ENCODE peak calls at places on chromosome 1, in five cellular contexts. One of them, this sample, is unnamed.

GRCh38 chr1:57198912-57199311 is 224.9 kb downstream of the DAB1 start:
- DNase-seq in foreskin keratinocyte: no peak
- DNase-seq in kidney epithelial cell: no peak
- DNase-seq in ascending aorta: no peak
- DNase-seq in heart right ventricle: no peak
- DNase-seq in this sample: no peak

GRCh38 chr1:13930151-13930550 is 230.2 kb downstream of the PRDM2 start:
- DNase-seq in ascending aorta: no peak
- DNase-seq in foreskin keratinocyte: peak; percentile 6
- DNase-seq in heart right ventricle: no peak
- DNase-seq in kidney epithelial cell: no peak
- DNase-seq in this sample: no peak

GRCh38 chr1:77899647-77900320 is 11.4 kb downstream of the NEXN start:
- DNase-seq in foreskin keratinocyte: no peak
- DNase-seq in heart right ventricle: no peak
- DNase-seq in ascending aorta: no peak
- DNase-seq in kidney epithelial cell: no peak
- DNase-seq in this sample: no peak

GRCh38 chr1:17520473-17521319 is 18.8 kb upstream of the ARHGEF10L start:
- DNase-seq in kidney epithelial cell: no peak
- DNase-seq in heart right ventricle: no peak
- DNase-seq in ascending aorta: no peak
- DNase-seq in foreskin keratinocyte: no peak
- DNase-seq in this sample: no peak

GRCh38 chr1:204520834-204521709 is 4.9 kb downstream of the MDM4 start:
- DNase-seq in kidney epithelial cell: peak; percentile 89
- DNase-seq in foreskin keratinocyte: peak; percentile 72
- DNase-seq in heart right ventricle: no peak
- DNase-seq in ascending aorta: no peak
- DNase-seq in this sample: no peak

GRCh38 chr1:80918365-80918764 is 882.4 kb upstream of the ADGRL2 start:
- DNase-seq in heart right ventricle: no peak
- DNase-seq in ascending aorta: no peak
- DNase-seq in kidney epithelial cell: no peak
- DNase-seq in foreskin keratinocyte: no peak
- DNase-seq in this sample: no peak

GRCh38 chr1:159779403-159779851 is 1.3 kb upstream of the DUSP23 start:
- DNase-seq in heart right ventricle: no peak
- DNase-seq in foreskin keratinocyte: peak; percentile 32
- DNase-seq in kidney epithelial cell: no peak
- DNase-seq in ascending aorta: no peak
- DNase-seq in this sample: no peak

GRCh38 chr1:200429221-200429751 is 19.4 kb upstream of the ZNF281 start:
- DNase-seq in ascending aorta: no peak
- DNase-seq in foreskin keratinocyte: no peak
- DNase-seq in heart right ventricle: no peak
- DNase-seq in kidney epithelial cell: no peak
- DNase-seq in this sample: no peak

GRCh38 chr1:227388214-227388613 is 69.9 kb upstream of the CDC42BPA start:
- DNase-seq in heart right ventricle: no peak
- DNase-seq in kidney epithelial cell: no peak
- DNase-seq in ascending aorta: no peak
- DNase-seq in foreskin keratinocyte: no peak
- DNase-seq in this sample: no peak

GRCh38 chr1:220825819-220826551 is 39.3 kb downstream of the MTARC1 start:
- DNase-seq in heart right ventricle: no peak
- DNase-seq in foreskin keratinocyte: no peak
- DNase-seq in ascending aorta: no peak
- DNase-seq in kidney epithelial cell: no peak
- DNase-seq in this sample: no peak

GRCh38 chr1:36307601-36308330 is 1.6 kb downstream of the SH3D21 start:
- DNase-seq in foreskin keratinocyte: no peak
- DNase-seq in ascending aorta: no peak
- DNase-seq in heart right ventricle: no peak
- DNase-seq in kidney epithelial cell: no peak
- DNase-seq in this sample: no peak

GRCh38 chr1:200247513-200247912 is 162.3 kb downstream of the ZNF281 start:
- DNase-seq in foreskin keratinocyte: no peak
- DNase-seq in heart right ventricle: no peak
- DNase-seq in ascending aorta: no peak
- DNase-seq in kidney epithelial cell: no peak
- DNase-seq in this sample: no peak

GRCh38 chr1:58251415-58252073 is 295.0 kb downstream of the OMA1 start:
- DNase-seq in heart right ventricle: no peak
- DNase-seq in foreskin keratinocyte: no peak
- DNase-seq in kidney epithelial cell: no peak
- DNase-seq in ascending aorta: no peak
- DNase-seq in this sample: no peak

GRCh38 chr1:183841550-183841949 is 36.6 kb downstream of the RGL1 start:
- DNase-seq in foreskin keratinocyte: peak; percentile 60
- DNase-seq in ascending aorta: no peak
- DNase-seq in kidney epithelial cell: no peak
- DNase-seq in heart right ventricle: no peak
- DNase-seq in this sample: no peak

GRCh38 chr1:199226163-199226562 is 587.3 kb downstream of the PTPRC start:
- DNase-seq in heart right ventricle: no peak
- DNase-seq in ascending aorta: no peak
- DNase-seq in foreskin keratinocyte: peak; percentile 75
- DNase-seq in kidney epithelial cell: peak; percentile 21
- DNase-seq in this sample: no peak

GRCh38 chr1:30758785-30759380 is 1.3 kb upstream of the LAPTM5 start:
- DNase-seq in heart right ventricle: no peak
- DNase-seq in ascending aorta: no peak
- DNase-seq in foreskin keratinocyte: peak; percentile 42
- DNase-seq in kidney epithelial cell: no peak
- DNase-seq in this sample: no peak

GRCh38 chr1:150928286-150928685 is 2.1 kb downstream of the SETDB1 start:
- DNase-seq in heart right ventricle: no peak
- DNase-seq in ascending aorta: no peak
- DNase-seq in foreskin keratinocyte: no peak
- DNase-seq in kidney epithelial cell: no peak
- DNase-seq in this sample: no peak

GRCh38 chr1:150922519-150922975 is 3.6 kb upstream of the SETDB1 start:
- DNase-seq in kidney epithelial cell: peak; percentile 75
- DNase-seq in foreskin keratinocyte: peak; percentile 95
- DNase-seq in ascending aorta: no peak
- DNase-seq in heart right ventricle: peak; percentile 63
- DNase-seq in this sample: peak; percentile 60

GRCh38 chr1:150925080-150925479 is 1.1 kb upstream of the SETDB1 start:
- DNase-seq in ascending aorta: no peak
- DNase-seq in heart right ventricle: no peak
- DNase-seq in kidney epithelial cell: no peak
- DNase-seq in foreskin keratinocyte: peak; percentile 3
- DNase-seq in this sample: no peak

GRCh38 chr1:150927629-150928028 is 1.5 kb downstream of the SETDB1 start:
- DNase-seq in kidney epithelial cell: no peak
- DNase-seq in ascending aorta: no peak
- DNase-seq in foreskin keratinocyte: no peak
- DNase-seq in heart right ventricle: no peak
- DNase-seq in this sample: no peak

GRCh38 chr1:150926094-150926741 is at the start of gene SETDB1:
- DNase-seq in kidney epithelial cell: peak; percentile 86
- DNase-seq in foreskin keratinocyte: peak; percentile 93
- DNase-seq in ascending aorta: peak; percentile 81
- DNase-seq in heart right ventricle: peak; percentile 96
- DNase-seq in this sample: peak; percentile 66
- TF ChIP-seq CTCF in kidney epithelial cell: no peak
- TF ChIP-seq CTCF in foreskin keratinocyte: peak; percentile 48
- TF ChIP-seq CTCF in ascending aorta: no peak
- TF ChIP-seq CTCF in heart right ventricle: peak; percentile 9
- TF ChIP-seq CTCF in this sample: no peak

DNA sequence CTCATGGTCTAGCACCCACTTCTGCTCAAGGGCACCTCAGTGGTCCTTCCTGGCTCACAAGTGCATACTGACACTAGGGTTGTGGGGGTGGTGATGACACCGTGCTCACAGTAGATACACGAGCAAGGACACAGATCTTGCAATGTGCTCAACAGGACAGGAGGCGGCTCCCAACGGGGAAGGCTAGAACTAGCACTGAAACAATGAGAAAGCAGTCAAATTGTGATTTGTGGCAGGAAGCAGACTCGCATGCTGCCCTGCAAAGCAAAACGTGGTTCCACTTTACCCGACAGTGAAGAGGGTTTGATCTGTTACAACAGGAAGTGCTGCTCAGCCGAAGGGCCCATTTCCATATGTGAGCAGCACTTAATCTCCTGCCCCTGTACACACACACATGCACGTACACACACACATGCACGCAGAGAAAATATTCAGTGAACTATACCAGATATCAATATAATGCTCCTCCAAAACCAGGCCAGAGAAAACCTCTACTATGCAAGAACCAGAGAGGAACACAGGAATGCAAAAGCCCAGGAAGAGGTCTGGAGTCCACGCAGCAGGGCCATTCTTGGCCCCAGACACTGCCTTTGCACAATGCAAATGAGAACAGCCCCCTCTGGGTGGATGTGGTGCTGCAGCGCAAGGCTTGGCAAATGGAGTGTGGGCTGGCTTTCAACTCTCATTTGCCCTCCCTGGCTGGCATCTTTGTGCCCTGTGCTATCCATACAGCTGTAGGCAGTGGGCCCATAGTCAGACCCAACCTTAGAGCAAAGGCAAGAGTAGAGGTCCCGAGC is 47.1 kb downstream of the KANK4 start:
- DNase-seq in foreskin keratinocyte: no peak
- DNase-seq in ascending aorta: no peak
- DNase-seq in heart right ventricle: no peak
- DNase-seq in kidney epithelial cell: no peak
- DNase-seq in this sample: no peak
- TF ChIP-seq CTCF in foreskin keratinocyte: no peak
- TF ChIP-seq CTCF in ascending aorta: no peak
- TF ChIP-seq CTCF in heart right ventricle: no peak
- TF ChIP-seq CTCF in kidney epithelial cell: no peak
- TF ChIP-seq CTCF in this sample: no peak

GRCh38 chr1:186325239-186325638 is 49.8 kb downstream of the TPR start:
- DNase-seq in foreskin keratinocyte: peak; percentile 6
- DNase-seq in kidney epithelial cell: no peak
- DNase-seq in heart right ventricle: no peak
- DNase-seq in ascending aorta: no peak
- DNase-seq in this sample: no peak

GRCh38 chr1:186327331-186327730 is 47.7 kb downstream of the TPR start:
- DNase-seq in heart right ventricle: no peak
- DNase-seq in kidney epithelial cell: no peak
- DNase-seq in foreskin keratinocyte: no peak
- DNase-seq in ascending aorta: no peak
- DNase-seq in this sample: no peak

GRCh38 chr1:186326009-186326408 is 49.0 kb downstream of the TPR start:
- DNase-seq in foreskin keratinocyte: no peak
- DNase-seq in ascending aorta: no peak
- DNase-seq in heart right ventricle: no peak
- DNase-seq in kidney epithelial cell: no peak
- DNase-seq in this sample: no peak

GRCh38 chr1:186330758-186331157 is 44.3 kb downstream of the TPR start:
- DNase-seq in ascending aorta: no peak
- DNase-seq in kidney epithelial cell: no peak
- DNase-seq in foreskin keratinocyte: no peak
- DNase-seq in heart right ventricle: no peak
- DNase-seq in this sample: no peak
- TF ChIP-seq CTCF in ascending aorta: peak; percentile 14
- TF ChIP-seq CTCF in kidney epithelial cell: peak; percentile 36
- TF ChIP-seq CTCF in foreskin keratinocyte: no peak
- TF ChIP-seq CTCF in heart right ventricle: peak; percentile 34
- TF ChIP-seq CTCF in this sample: no peak

GRCh38 chr1:9316080-9316444 is 23.4 kb downstream of the SPSB1 start:
- DNase-seq in foreskin keratinocyte: no peak
- DNase-seq in heart right ventricle: no peak
- DNase-seq in ascending aorta: no peak
- DNase-seq in kidney epithelial cell: no peak
- DNase-seq in this sample: no peak

GRCh38 chr1:9316512-9316911 is 23.8 kb downstream of the SPSB1 start:
- DNase-seq in ascending aorta: no peak
- DNase-seq in foreskin keratinocyte: no peak
- DNase-seq in kidney epithelial cell: no peak
- DNase-seq in heart right ventricle: no peak
- DNase-seq in this sample: no peak

GRCh38 chr1:9314711-9315379 is 22.2 kb downstream of the SPSB1 start:
- DNase-seq in ascending aorta: no peak
- DNase-seq in foreskin keratinocyte: no peak
- DNase-seq in kidney epithelial cell: no peak
- DNase-seq in heart right ventricle: no peak
- DNase-seq in this sample: no peak

GRCh38 chr1:9314101-9314500 is 21.4 kb downstream of the SPSB1 start:
- DNase-seq in ascending aorta: no peak
- DNase-seq in kidney epithelial cell: no peak
- DNase-seq in foreskin keratinocyte: no peak
- DNase-seq in heart right ventricle: no peak
- DNase-seq in this sample: no peak

GRCh38 chr1:9315411-9316079 is 22.9 kb downstream of the SPSB1 start:
- DNase-seq in foreskin keratinocyte: peak; percentile 36
- DNase-seq in heart right ventricle: no peak
- DNase-seq in kidney epithelial cell: peak; percentile 80
- DNase-seq in ascending aorta: no peak
- DNase-seq in this sample: no peak
- TF ChIP-seq CTCF in foreskin keratinocyte: no peak
- TF ChIP-seq CTCF in heart right ventricle: no peak
- TF ChIP-seq CTCF in kidney epithelial cell: no peak
- TF ChIP-seq CTCF in ascending aorta: no peak
- TF ChIP-seq CTCF in this sample: no peak

GRCh38 chr1:53639996-53640695 is 98.8 kb downstream of the GLIS1 start:
- DNase-seq in ascending aorta: no peak
- DNase-seq in kidney epithelial cell: no peak
- DNase-seq in foreskin keratinocyte: no peak
- DNase-seq in heart right ventricle: no peak
- DNase-seq in this sample: peak; percentile 11

GRCh38 chr1:53637726-53638640 is 101.0 kb downstream of the GLIS1 start:
- DNase-seq in kidney epithelial cell: no peak
- DNase-seq in ascending aorta: no peak
- DNase-seq in foreskin keratinocyte: no peak
- DNase-seq in heart right ventricle: no peak
- DNase-seq in this sample: peak; percentile 21

GRCh38 chr1:53638641-53639035 is 100.3 kb downstream of the GLIS1 start:
- DNase-seq in heart right ventricle: no peak
- DNase-seq in kidney epithelial cell: no peak
- DNase-seq in foreskin keratinocyte: no peak
- DNase-seq in ascending aorta: no peak
- DNase-seq in this sample: peak; percentile 14

GRCh38 chr1:53640696-53641065 is 98.3 kb downstream of the GLIS1 start:
- DNase-seq in ascending aorta: no peak
- DNase-seq in kidney epithelial cell: no peak
- DNase-seq in heart right ventricle: no peak
- DNase-seq in foreskin keratinocyte: no peak
- DNase-seq in this sample: no peak

GRCh38 chr1:53639251-53639721 is 99.7 kb downstream of the GLIS1 start:
- DNase-seq in kidney epithelial cell: peak; percentile 61
- DNase-seq in foreskin keratinocyte: peak; percentile 93
- DNase-seq in heart right ventricle: no peak
- DNase-seq in ascending aorta: no peak
- DNase-seq in this sample: peak; percentile 8
- TF ChIP-seq CTCF in kidney epithelial cell: peak; percentile 1
- TF ChIP-seq CTCF in foreskin keratinocyte: peak; percentile 61
- TF ChIP-seq CTCF in heart right ventricle: no peak
- TF ChIP-seq CTCF in ascending aorta: no peak
- TF ChIP-seq CTCF in this sample: no peak

GRCh38 chr1:171258943-171259342 is 10.6 kb downstream of the FMO1 start:
- DNase-seq in heart right ventricle: no peak
- DNase-seq in kidney epithelial cell: no peak
- DNase-seq in ascending aorta: no peak
- DNase-seq in foreskin keratinocyte: peak; percentile 11
- DNase-seq in this sample: no peak
- TF ChIP-seq CTCF in heart right ventricle: no peak
- TF ChIP-seq CTCF in kidney epithelial cell: no peak
- TF ChIP-seq CTCF in ascending aorta: no peak
- TF ChIP-seq CTCF in foreskin keratinocyte: no peak
- TF ChIP-seq CTCF in this sample: no peak